ENCODE peak calls at places on chromosomes 12 and 14, in seven cellular contexts. One of them, this sample, is unnamed.
A peak's percentile ranks its signal among the peaks of the same experiment; 100 is the strongest.

GRCh38 chr12:114238808-114239207 is 167.1 kb downstream of the TBX5 start:
- DNase-seq in BE2C: peak; percentile 48
- DNase-seq in right lobe of liver: no peak
- DNase-seq in CD4-positive, alpha-beta T cell: no peak
- DNase-seq in ovary: no peak
- DNase-seq in cardiac muscle cell: peak; percentile 93
- DNase-seq in small intestine: no peak
- DNase-seq in this sample: no peak

GRCh38 chr12:90216815-90217214 is 508.2 kb upstream of the ATP2B1 start:
- DNase-seq in BE2C: no peak
- DNase-seq in right lobe of liver: no peak
- DNase-seq in CD4-positive, alpha-beta T cell: no peak
- DNase-seq in ovary: no peak
- DNase-seq in cardiac muscle cell: peak; percentile 25
- DNase-seq in small intestine: no peak
- DNase-seq in this sample: no peak

GRCh38 chr12:31752450-31752849 is 23.6 kb upstream of the AMN1 start:
- DNase-seq in BE2C: no peak
- DNase-seq in right lobe of liver: no peak
- DNase-seq in CD4-positive, alpha-beta T cell: no peak
- DNase-seq in ovary: no peak
- DNase-seq in cardiac muscle cell: no peak
- DNase-seq in small intestine: no peak
- DNase-seq in this sample: no peak

GRCh38 chr12:28089363-28089762 is 100.9 kb upstream of the CCDC91 start:
- DNase-seq in BE2C: no peak
- DNase-seq in right lobe of liver: no peak
- DNase-seq in CD4-positive, alpha-beta T cell: no peak
- DNase-seq in ovary: no peak
- DNase-seq in cardiac muscle cell: peak; percentile 45
- DNase-seq in small intestine: no peak
- DNase-seq in this sample: no peak

GRCh38 chr12:4957781-4958180 is 48.1 kb downstream of the KCNA1 start:
- DNase-seq in BE2C: no peak
- DNase-seq in right lobe of liver: no peak
- DNase-seq in CD4-positive, alpha-beta T cell: no peak
- DNase-seq in ovary: no peak
- DNase-seq in cardiac muscle cell: no peak
- DNase-seq in small intestine: no peak
- DNase-seq in this sample: no peak

GRCh38 chr12:42744539-42745156 is 155.1 kb upstream of the PRICKLE1 start:
- DNase-seq in BE2C: no peak
- DNase-seq in right lobe of liver: no peak
- DNase-seq in CD4-positive, alpha-beta T cell: no peak
- DNase-seq in ovary: no peak
- DNase-seq in cardiac muscle cell: peak; percentile 57
- DNase-seq in small intestine: no peak
- DNase-seq in this sample: peak; percentile 43

GRCh38 chr14:31880935-31881334 is 196.2 kb upstream of the ARHGAP5 start:
- DNase-seq in BE2C: no peak
- DNase-seq in right lobe of liver: no peak
- DNase-seq in CD4-positive, alpha-beta T cell: no peak
- DNase-seq in ovary: no peak
- DNase-seq in cardiac muscle cell: peak; percentile 92
- DNase-seq in small intestine: peak; percentile 29
- DNase-seq in this sample: no peak

GRCh38 chr12:11773889-11774677 is 124.6 kb downstream of the ETV6 start:
- DNase-seq in BE2C: no peak
- DNase-seq in right lobe of liver: peak; percentile 62
- DNase-seq in CD4-positive, alpha-beta T cell: no peak
- DNase-seq in ovary: no peak
- DNase-seq in cardiac muscle cell: no peak
- DNase-seq in small intestine: peak; percentile 46
- DNase-seq in this sample: no peak

GRCh38 chr14:51581017-51581881 is 70.5 kb upstream of the FRMD6 start:
- DNase-seq in BE2C: no peak
- DNase-seq in right lobe of liver: no peak
- DNase-seq in CD4-positive, alpha-beta T cell: no peak
- DNase-seq in ovary: no peak
- DNase-seq in cardiac muscle cell: peak; percentile 49
- DNase-seq in small intestine: no peak
- DNase-seq in this sample: peak; percentile 16

GRCh38 chr12:49762468-49762847 is 21.1 kb downstream of the TMBIM6 start:
- DNase-seq in BE2C: no peak
- DNase-seq in right lobe of liver: no peak
- DNase-seq in CD4-positive, alpha-beta T cell: peak; percentile 3
- DNase-seq in ovary: no peak
- DNase-seq in cardiac muscle cell: no peak
- DNase-seq in small intestine: no peak
- DNase-seq in this sample: no peak

DNA sequence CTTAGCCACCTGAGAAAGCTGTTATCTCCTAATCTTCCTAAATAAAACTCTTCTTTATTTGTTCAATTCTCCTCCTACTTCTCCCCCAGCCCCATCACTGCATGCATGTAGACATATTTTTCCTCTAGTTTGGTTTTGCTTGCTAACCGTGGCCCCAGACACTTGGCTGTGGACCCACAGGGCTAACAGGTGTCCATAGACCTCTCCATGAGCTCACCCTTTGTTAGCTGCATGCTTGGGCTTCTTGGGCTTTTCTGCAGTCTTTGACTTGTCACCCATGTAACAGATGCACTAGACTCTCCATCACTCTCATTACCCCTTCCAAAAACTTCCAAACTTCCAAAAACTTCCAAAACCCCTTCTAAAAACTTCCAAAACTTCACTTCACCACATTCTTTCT is 59.2 kb upstream of the PLEKHA5 start:
- DNase-seq in BE2C: no peak
- DNase-seq in right lobe of liver: no peak
- DNase-seq in CD4-positive, alpha-beta T cell: no peak
- DNase-seq in ovary: no peak
- DNase-seq in cardiac muscle cell: no peak
- DNase-seq in small intestine: no peak
- DNase-seq in this sample: no peak
- H3K9me3 ChIP-seq in BE2C: no peaks in the 10 kb centered on the region
- H3K9me3 ChIP-seq in right lobe of liver: no peaks in the 10 kb centered on the region
- H3K9me3 ChIP-seq in CD4-positive, alpha-beta T cell: no peaks in the 10 kb centered on the region
- H3K9me3 ChIP-seq in ovary: no peaks in the 10 kb centered on the region
- H3K9me3 ChIP-seq in cardiac muscle cell: peaks cover 4% of the 10 kb centered on the region
- H3K9me3 ChIP-seq in small intestine: no peaks in the 10 kb centered on the region
- H3K9me3 ChIP-seq in this sample: no peaks in the 10 kb centered on the region

DNA sequence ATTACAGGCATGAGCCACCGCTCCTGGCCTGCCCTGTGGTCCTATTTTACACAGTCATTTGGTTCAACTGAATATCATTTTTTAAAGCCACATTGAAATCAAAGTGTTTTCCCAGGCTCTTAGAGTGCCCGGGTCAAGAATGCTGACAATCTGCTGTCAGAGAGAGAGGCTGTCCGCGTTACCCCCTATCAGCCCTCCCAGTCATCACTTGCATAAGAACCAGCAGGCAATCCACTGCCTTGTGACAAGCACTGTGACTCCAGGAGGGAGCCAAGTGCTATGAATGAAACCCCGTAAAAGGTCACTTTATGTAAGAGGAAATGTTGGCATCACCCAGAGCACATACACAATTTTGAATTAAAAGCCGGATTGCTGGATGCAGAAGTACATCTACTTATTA is 13.5 kb downstream of the PHLDA1 start:
- DNase-seq in BE2C: no peak
- DNase-seq in right lobe of liver: no peak
- DNase-seq in CD4-positive, alpha-beta T cell: no peak
- DNase-seq in ovary: no peak
- DNase-seq in cardiac muscle cell: peak; percentile 58
- DNase-seq in small intestine: no peak
- DNase-seq in this sample: peak; percentile 66
- H3K9me3 ChIP-seq in BE2C: no peaks in the 10 kb centered on the region
- H3K9me3 ChIP-seq in right lobe of liver: no peaks in the 10 kb centered on the region
- H3K9me3 ChIP-seq in CD4-positive, alpha-beta T cell: no peaks in the 10 kb centered on the region
- H3K9me3 ChIP-seq in ovary: no peaks in the 10 kb centered on the region
- H3K9me3 ChIP-seq in cardiac muscle cell: no peaks in the 10 kb centered on the region
- H3K9me3 ChIP-seq in small intestine: no peaks in the 10 kb centered on the region
- H3K9me3 ChIP-seq in this sample: no peaks in the 10 kb centered on the region

GRCh38 chr12:126688556-126688955 is 1578.4 kb upstream of the TMEM132C start:
- DNase-seq in BE2C: no peak
- DNase-seq in right lobe of liver: no peak
- DNase-seq in CD4-positive, alpha-beta T cell: no peak
- DNase-seq in ovary: no peak
- DNase-seq in cardiac muscle cell: no peak
- DNase-seq in small intestine: no peak
- DNase-seq in this sample: no peak
- H3K9me3 ChIP-seq in BE2C: no peaks in the 10 kb centered on the region
- H3K9me3 ChIP-seq in right lobe of liver: no peaks in the 10 kb centered on the region
- H3K9me3 ChIP-seq in CD4-positive, alpha-beta T cell: no peaks in the 10 kb centered on the region
- H3K9me3 ChIP-seq in ovary: no peaks in the 10 kb centered on the region
- H3K9me3 ChIP-seq in cardiac muscle cell: no peaks in the 10 kb centered on the region
- H3K9me3 ChIP-seq in small intestine: no peaks in the 10 kb centered on the region
- H3K9me3 ChIP-seq in this sample: no peaks in the 10 kb centered on the region

GRCh38 chr14:105549481-105549880 is 23.1 kb downstream of the TMEM121 start:
- DNase-seq in BE2C: no peak
- DNase-seq in right lobe of liver: no peak
- DNase-seq in CD4-positive, alpha-beta T cell: no peak
- DNase-seq in ovary: no peak
- DNase-seq in cardiac muscle cell: no peak
- DNase-seq in small intestine: no peak
- DNase-seq in this sample: no peak

DNA sequence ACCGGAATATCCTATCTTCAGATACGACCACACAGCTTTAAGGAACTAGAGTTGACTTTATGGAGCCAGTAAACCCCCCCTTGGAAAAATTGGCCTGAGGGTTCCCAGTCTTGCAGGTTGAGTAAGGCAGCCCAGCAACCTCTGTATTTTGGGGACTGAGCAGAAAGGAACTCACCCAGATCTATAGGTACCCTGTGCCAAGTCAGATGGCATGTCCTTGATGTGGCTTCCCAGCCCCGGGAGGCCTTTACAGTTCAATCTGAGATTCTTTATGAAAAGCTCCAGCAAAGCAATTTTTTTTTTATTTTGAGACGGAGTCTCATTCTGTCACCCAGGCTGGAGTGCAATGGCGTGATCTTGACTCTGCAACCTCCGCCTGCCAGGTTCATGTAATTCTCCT is 27.6 kb downstream of the TMEM121 start:
- DNase-seq in BE2C: no peak
- DNase-seq in right lobe of liver: no peak
- DNase-seq in CD4-positive, alpha-beta T cell: no peak
- DNase-seq in ovary: no peak
- DNase-seq in cardiac muscle cell: no peak
- DNase-seq in small intestine: no peak
- DNase-seq in this sample: no peak
- H3K9me3 ChIP-seq in BE2C: no peaks in the 10 kb centered on the region
- H3K9me3 ChIP-seq in right lobe of liver: no peaks in the 10 kb centered on the region
- H3K9me3 ChIP-seq in CD4-positive, alpha-beta T cell: no peaks in the 10 kb centered on the region
- H3K9me3 ChIP-seq in ovary: no peaks in the 10 kb centered on the region
- H3K9me3 ChIP-seq in cardiac muscle cell: no peaks in the 10 kb centered on the region
- H3K9me3 ChIP-seq in small intestine: no peaks in the 10 kb centered on the region
- H3K9me3 ChIP-seq in this sample: no peaks in the 10 kb centered on the region

GRCh38 chr12:68930178-68930577 is 2.8 kb downstream of the CPM start:
- DNase-seq in BE2C: no peak
- DNase-seq in right lobe of liver: no peak
- DNase-seq in CD4-positive, alpha-beta T cell: no peak
- DNase-seq in ovary: no peak
- DNase-seq in cardiac muscle cell: no peak
- DNase-seq in small intestine: no peak
- DNase-seq in this sample: no peak
- H3K9me3 ChIP-seq in BE2C: no peaks in the 10 kb centered on the region
- H3K9me3 ChIP-seq in right lobe of liver: no peaks in the 10 kb centered on the region
- H3K9me3 ChIP-seq in CD4-positive, alpha-beta T cell: no peaks in the 10 kb centered on the region
- H3K9me3 ChIP-seq in ovary: no peaks in the 10 kb centered on the region
- H3K9me3 ChIP-seq in cardiac muscle cell: no peaks in the 10 kb centered on the region
- H3K9me3 ChIP-seq in small intestine: no peaks in the 10 kb centered on the region
- H3K9me3 ChIP-seq in this sample: no peaks in the 10 kb centered on the region

GRCh38 chr14:104248203-104249055 is 110.0 kb downstream of the KIF26A start:
- DNase-seq in BE2C: peak; percentile 11
- DNase-seq in right lobe of liver: peak; percentile 37
- DNase-seq in CD4-positive, alpha-beta T cell: no peak
- DNase-seq in ovary: peak; percentile 9
- DNase-seq in cardiac muscle cell: no peak
- DNase-seq in small intestine: no peak
- DNase-seq in this sample: no peak
- H3K9me3 ChIP-seq in BE2C: peaks cover 12% of the 10 kb centered on the region
- H3K9me3 ChIP-seq in right lobe of liver: no peaks in the 10 kb centered on the region
- H3K9me3 ChIP-seq in CD4-positive, alpha-beta T cell: no peaks in the 10 kb centered on the region
- H3K9me3 ChIP-seq in ovary: no peaks in the 10 kb centered on the region
- H3K9me3 ChIP-seq in cardiac muscle cell: no peaks in the 10 kb centered on the region
- H3K9me3 ChIP-seq in small intestine: no peaks in the 10 kb centered on the region
- H3K9me3 ChIP-seq in this sample: peaks cover under 1% of the 10 kb centered on the region

This sample was measured in Caco-2.